ENCODE peak calls at places on chromosomes 4 and X, in four cellular contexts. H, E, N and O are unnamed samples.

GRCh38 chr4:165369522-165369921 is 9.3 kb upstream of the CPE start:
- DNase-seq in H (no peak), E (peak; percentile 38), N (no peak), O (no peak)

GRCh38 chrX:147476008-147476407 is 435.7 kb upstream of the FMR1 start:
- DNase-seq in H (peak; percentile 37), E (peak; percentile 1), N (no peak), O (no peak)

GRCh38 chrX:43958529-43958928 is 14.7 kb downstream of the NDP start:
- DNase-seq in H (peak; percentile 27), E (peak; percentile 87), N (no peak), O (no peak)

GRCh38 chr4:168551211-168551610 is 54.4 kb downstream of the PALLD start:
- DNase-seq in H (no peak), E (peak; percentile 68), N (no peak), O (no peak)

GRCh38 chrX:135327299-135327698 is 18.0 kb downstream of the ETDC start:
- DNase-seq in H (no peak), E (peak; percentile 84), N (no peak), O (no peak)

GRCh38 chrX:9494806-9495205 is 29.9 kb downstream of the TBL1X start:
- DNase-seq in H (no peak), E (peak; percentile 25), N (no peak), O (no peak)

GRCh38 chrX:3638280-3638873 is 75.1 kb downstream of the PRKX start:
- DNase-seq in H (peak; percentile 38), E (peak; percentile 58), N (peak; percentile 38), O (peak; percentile 53)

GRCh38 chrX:109624641-109625311 is at the start of gene KCNE5:
- DNase-seq in H (peak; percentile 21), E (no peak), N (peak; percentile 70), O (peak; percentile 65)

GRCh38 chr4:86594559-86595425 is 677 bp downstream of the PTPN13 start:
- DNase-seq in H (peak; percentile 55), E (peak; percentile 82), N (peak; percentile 61), O (peak; percentile 11)

GRCh38 chr4:107366900-107367299 is 330.8 kb upstream of the DKK2 start:
- DNase-seq in H (no peak), E (no peak), N (no peak), O (no peak)

GRCh38 chrX:142804085-142804484 is 221.6 kb upstream of the SPANXN4 start:
- DNase-seq in H (peak; percentile 8), E (no peak), N (no peak), O (no peak)

GRCh38 chrX:20571611-20572010 is 304.9 kb upstream of the RPS6KA3 start:
- DNase-seq in H (no peak), E (peak; percentile 10), N (no peak), O (no peak)

GRCh38 chr4:77007358-77008230 is 58.0 kb downstream of the SEPTIN11 start:
- DNase-seq in H (no peak), E (peak; percentile 91), N (no peak), O (no peak)

GRCh38 chrX:33188881-33189280 is 22.5 kb downstream of the DMD start:
- DNase-seq in H (no peak), E (no peak), N (no peak), O (no peak)

GRCh38 chr4:132710971-132711370 is 438.1 kb upstream of the PCDH10 start:
- DNase-seq in H (no peak), E (no peak), N (no peak), O (no peak)

GRCh38 chrX:109448539-109448938 is 33.3 kb downstream of the GUCY2F start:
- DNase-seq in H (no peak), E (no peak), N (no peak), O (no peak)

GRCh38 chrX:132955710-132956109 is 2.7 kb downstream of the HS6ST2 start:
- DNase-seq in H (no peak), E (no peak), N (no peak), O (no peak)

GRCh38 chr4:56531823-56532222 is 26.2 kb downstream of the ARL9 start:
- DNase-seq in H (no peak), E (no peak), N (no peak), O (no peak)

GRCh38 chr4:128757712-128758111 is 51.8 kb upstream of the JADE1 start:
- DNase-seq in H (no peak), E (peak; percentile 33), N (no peak), O (no peak)

GRCh38 chrX:150450519-150451177 is 87.5 kb downstream of the MAMLD1 start:
- DNase-seq in H (no peak), E (no peak), N (no peak), O (no peak)

GRCh38 chr4:13413719-13414437 is 70.3 kb downstream of the RAB28 start:
- DNase-seq in H (no peak), E (no peak), N (no peak), O (no peak)

GRCh38 chr4:61210186-61210939 is 10.2 kb downstream of the ADGRL3 start:
- DNase-seq in H (no peak), E (peak; percentile 30), N (peak; percentile 30), O (no peak)

GRCh38 chr4:78613522-78614311 is 62.1 kb downstream of the ANXA3 start:
- DNase-seq in H (no peak), E (no peak), N (no peak), O (no peak)

GRCh38 chrX:50456712-50457484 is 13.7 kb downstream of the DGKK start:
- DNase-seq in H (no peak), E (no peak), N (no peak), O (no peak)

GRCh38 chrX:129522184-129523059 is 868 bp downstream of the SMARCA1 start:
- DNase-seq in H (peak; percentile 38), E (peak; percentile 68), N (peak; percentile 61), O (peak; percentile 67)

GRCh38 chrX:68307767-68308166 is 125.5 kb downstream of the OPHN1 start:
- DNase-seq in H (no peak), E (peak; percentile 79), N (no peak), O (no peak)

GRCh38 chr4:87525636-87526035 is 3.5 kb downstream of the SPARCL1 start:
- DNase-seq in H (no peak), E (peak; percentile 62), N (no peak), O (no peak)

GRCh38 chrX:131747173-131747572 is 203.3 kb downstream of the OR13H1 start:
- DNase-seq in H (no peak), E (no peak), N (no peak), O (no peak)

GRCh38 chrX:7169627-7170026 is 21.7 kb upstream of the PUDP start:
- DNase-seq in H (no peak), E (no peak), N (no peak), O (no peak)

GRCh38 chrX:7168366-7168765 is 20.4 kb upstream of the PUDP start:
- DNase-seq in H (no peak), E (no peak), N (no peak), O (no peak)

DNA sequence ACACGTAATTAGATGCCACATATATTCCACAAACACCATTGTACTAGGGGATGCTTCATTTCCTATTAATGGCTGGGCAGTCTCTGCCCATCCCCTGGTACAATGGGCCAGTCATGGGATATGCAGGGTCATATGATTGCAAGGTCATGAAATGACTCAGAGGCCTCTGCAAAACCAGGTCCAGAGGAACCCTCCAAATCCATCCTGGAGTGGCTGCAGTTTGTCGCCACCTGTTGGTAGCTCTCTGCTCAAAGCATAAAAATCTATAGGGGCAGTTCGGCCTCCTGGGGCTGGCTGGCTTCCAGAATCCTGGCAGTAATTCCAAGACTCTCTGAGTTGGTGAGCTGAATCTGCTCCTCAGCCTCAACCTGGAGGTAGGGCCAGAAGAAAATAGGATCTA is 22.9 kb upstream of the PUDP start:
- DNase-seq in H (peak; percentile 15), E (peak; percentile 35), N (peak; percentile 37), O (no peak)
- TF ChIP-seq CTCF in H (peak; percentile 47), E (peak; percentile 50), N (peak; percentile 44), O (peak; percentile 45)

DNA sequence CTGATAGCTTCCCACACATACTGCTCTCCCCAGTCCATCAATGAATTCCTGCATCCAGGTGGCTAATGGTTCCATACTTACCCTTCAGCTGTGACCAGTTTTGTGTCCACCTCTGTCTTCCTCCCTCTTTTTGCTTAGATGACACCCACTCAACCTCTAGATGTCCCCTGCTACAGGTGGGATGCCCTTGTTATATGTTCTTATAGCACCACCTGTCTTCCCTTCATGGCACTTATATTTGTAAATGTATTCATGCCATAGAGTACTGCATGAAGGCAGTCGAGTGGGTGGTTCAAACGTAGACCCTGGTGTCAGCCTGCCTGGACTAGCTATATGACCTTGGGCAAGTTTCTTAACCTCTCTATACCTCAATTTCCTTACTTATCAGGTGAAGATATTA is 6.5 kb upstream of the USP46 start:
- DNase-seq in H (no peak), E (peak; percentile 42), N (no peak), O (no peak)
- TF ChIP-seq CTCF in H (no peak), E (peak; percentile 54), N (no peak), O (no peak)

GRCh38 chr4:125789018-125789417 is 474.3 kb downstream of the FAT4 start:
- DNase-seq in H (no peak), E (peak; percentile 40), N (no peak), O (no peak)

GRCh38 chr4:125784741-125785140 is 470.0 kb downstream of the FAT4 start:
- DNase-seq in H (no peak), E (no peak), N (no peak), O (no peak)

GRCh38 chr4:125787707-125788106 is 473.0 kb downstream of the FAT4 start:
- DNase-seq in H (no peak), E (no peak), N (no peak), O (no peak)
- TF ChIP-seq CTCF in H (no peak), E (no peak), N (no peak), O (no peak)

DNA sequence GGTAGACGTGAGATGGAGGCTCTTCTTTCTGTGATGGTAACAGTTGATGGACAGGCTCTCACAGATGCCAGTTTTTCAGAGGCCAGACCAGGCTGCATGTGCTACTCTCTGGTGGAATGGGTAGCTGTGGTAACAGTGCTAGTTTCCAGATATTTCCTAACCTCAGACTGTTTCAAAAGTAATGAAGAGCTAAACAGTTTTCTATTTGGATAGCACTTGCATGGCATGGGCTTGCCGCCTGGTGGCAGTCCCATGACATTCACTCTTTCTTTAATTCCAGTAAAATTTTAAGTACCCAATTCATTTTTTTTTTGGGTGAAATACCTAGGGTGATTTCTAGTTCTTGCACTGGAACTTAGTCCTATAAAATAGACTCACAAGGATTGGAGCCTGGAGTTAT is 220.2 kb upstream of the MAD2L1 start:
- DNase-seq in H (no peak), E (no peak), N (peak; percentile 19), O (no peak)
- TF ChIP-seq CTCF in H (peak; percentile 66), E (peak; percentile 13), N (peak; percentile 48), O (peak; percentile 46)

GRCh38 chrX:37995428-37995827 is 10.9 kb upstream of the SYTL5 start:
- DNase-seq in H (no peak), E (no peak), N (no peak), O (no peak)
- TF ChIP-seq CTCF in H (no peak), E (no peak), N (no peak), O (no peak)

DNA sequence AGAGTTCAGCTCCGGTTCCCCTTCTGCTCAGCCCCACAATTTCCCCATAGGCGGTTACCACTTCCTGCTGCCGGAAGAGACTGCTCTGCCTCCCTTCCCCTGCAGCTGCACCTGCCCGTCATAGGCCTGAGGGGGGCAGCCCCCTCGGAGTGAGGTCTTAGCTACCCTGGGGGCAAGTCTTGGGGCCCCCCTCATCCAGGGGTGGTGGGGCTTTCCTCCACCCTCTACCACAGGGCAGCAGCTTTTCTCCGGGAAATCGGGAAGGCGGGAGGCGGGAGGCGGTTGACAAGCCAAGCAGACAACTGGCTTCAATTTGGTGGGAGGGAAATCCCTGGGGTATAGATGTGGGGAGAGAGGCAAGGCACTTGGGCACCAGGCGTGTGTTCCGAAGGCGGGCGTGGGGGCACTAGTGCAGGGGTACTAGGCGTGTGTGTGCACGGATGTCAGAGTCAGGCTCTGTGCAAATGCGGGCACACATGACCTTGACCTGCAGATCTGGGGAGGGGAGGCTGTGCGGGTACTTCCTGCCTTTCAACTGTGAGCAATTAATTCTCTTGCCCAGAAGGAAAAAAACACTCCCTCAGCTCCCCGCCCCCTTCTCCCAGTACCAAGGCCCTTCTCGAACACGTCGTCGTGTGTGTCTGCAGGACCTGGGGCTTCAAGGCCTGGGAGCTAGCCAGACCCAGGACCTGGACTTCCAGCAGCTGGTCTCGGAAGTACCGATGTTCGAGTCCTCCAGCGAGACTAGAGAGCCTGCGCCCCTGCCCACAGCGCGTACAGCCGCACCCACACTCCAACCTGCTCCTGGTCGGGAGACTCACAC is 1.0 kb upstream of the ARHGAP4 start:
- DNase-seq in H (no peak), E (peak; percentile 18), N (no peak), O (no peak)
- TF ChIP-seq CTCF in H (no peak), E (no peak), N (no peak), O (no peak)